ENCODE peak calls at places on chromosome X, in six cellular contexts. U is neural progenitor cell, F is OCI-LY7, Y is GM23248, M is MM.1S, W is HCT116. J is an unnamed sample.

GRCh38 chrX:67544871-67545771 is 1.3 kb downstream of the AR start:
- DNase-seq in U (peak), F (no peak), Y (peak), M (no peak), W (no peak), J (no peak)

GRCh38 chrX:68995780-68996551 is 167.1 kb downstream of the EFNB1 start:
- DNase-seq in U (no peak), F (no peak), Y (no peak), M (no peak), W (no peak), J (no peak)

GRCh38 chrX:56728321-56728720 is 722 bp upstream of the NBDY start:
- DNase-seq in U (no peak), F (peak), Y (peak), M (peak), W (no peak), J (peak)

GRCh38 chrX:71254092-71254941 is at the start of gene ZMYM3:
- DNase-seq in U (peak), F (peak), Y (peak), M (peak), W (peak), J (peak)

GRCh38 chrX:109716431-109717028 is 16.5 kb downstream of the ACSL4 start:
- DNase-seq in U (no peak), F (no peak), Y (peak), M (no peak), W (no peak), J (no peak)

GRCh38 chrX:11665144-11666040 is at the start of gene ARHGAP6:
- DNase-seq in U (peak), F (no peak), Y (peak), M (no peak), W (no peak), J (peak)

GRCh38 chrX:69238153-69238959 is 73.1 kb upstream of the PJA1 start:
- DNase-seq in U (no peak), F (no peak), Y (peak), M (no peak), W (no peak), J (no peak)

GRCh38 chrX:40383360-40383759 is 197.4 kb upstream of the ATP6AP2 start:
- DNase-seq in U (no peak), F (no peak), Y (no peak), M (no peak), W (no peak), J (no peak)

GRCh38 chrX:143994206-143994605 is 110.3 kb downstream of the UBE2NL start:
- DNase-seq in U (no peak), F (no peak), Y (no peak), M (no peak), W (no peak), J (peak)

GRCh38 chrX:71859637-71860036 is 51.0 kb upstream of the NHSL2 start:
- DNase-seq in U (peak), F (peak), Y (peak), M (peak), W (peak), J (peak)

GRCh38 chrX:140967036-140967435 is 35.4 kb upstream of the SPANXB1 start:
- DNase-seq in U (no peak), F (no peak), Y (no peak), M (no peak), W (no peak), J (no peak)

GRCh38 chrX:50045808-50046207 is 123.4 kb downstream of the CLCN5 start:
- DNase-seq in U (no peak), F (no peak), Y (no peak), M (no peak), W (no peak), J (no peak)

GRCh38 chrX:108361316-108361715 is 76.9 kb downstream of the COL4A6 start:
- DNase-seq in U (no peak), F (no peak), Y (no peak), M (no peak), W (no peak), J (no peak)

GRCh38 chrX:68511255-68511654 is 12.4 kb downstream of the YIPF6 start:
- DNase-seq in U (peak), F (peak), Y (peak), M (peak), W (no peak), J (peak)

GRCh38 chrX:28120076-28120475 is 138.8 kb upstream of the DCAF8L1 start:
- DNase-seq in U (no peak), F (no peak), Y (no peak), M (no peak), W (peak), J (peak)

GRCh38 chrX:49103637-49104036 is 19.9 kb downstream of the GPKOW start:
- DNase-seq in U (no peak), F (no peak), Y (no peak), M (no peak), W (no peak), J (no peak)

GRCh38 chrX:155313766-155314165 is 20.6 kb downstream of the CLIC2 start:
- DNase-seq in U (no peak), F (no peak), Y (no peak), M (no peak), W (peak), J (peak)

GRCh38 chrX:133958997-133959688 is 26.3 kb downstream of the GPC3 start:
- DNase-seq in U (no peak), F (no peak), Y (no peak), M (no peak), W (no peak), J (peak)

GRCh38 chrX:38898261-38898660 is 97.0 kb downstream of the MID1IP1 start:
- DNase-seq in U (no peak), F (peak), Y (no peak), M (no peak), W (no peak), J (no peak)

GRCh38 chrX:121562616-121563015 is 515.2 kb downstream of the GLUD2 start:
- DNase-seq in U (no peak), F (no peak), Y (no peak), M (peak), W (no peak), J (no peak)

GRCh38 chrX:4380710-4381109 is 667.3 kb upstream of the PRKX start:
- DNase-seq in U (no peak), F (no peak), Y (no peak), M (no peak), W (no peak), J (no peak)

GRCh38 chrX:40671126-40671525 is 23.8 kb upstream of the CXorf38 start:
- DNase-seq in U (no peak), F (no peak), Y (no peak), M (no peak), W (no peak), J (no peak)

GRCh38 chrX:40299502-40300118 is 201.9 kb upstream of the BCOR start:
- DNase-seq in U (no peak), F (no peak), Y (no peak), M (no peak), W (no peak), J (no peak)

GRCh38 chrX:40189018-40189417 is 91.3 kb upstream of the BCOR start:
- DNase-seq in U (no peak), F (no peak), Y (peak), M (no peak), W (no peak), J (no peak)

GRCh38 chrX:81195712-81196111 is 6.0 kb downstream of the HMGN5 start:
- DNase-seq in U (peak), F (peak), Y (peak), M (peak), W (peak), J (peak)

GRCh38 chrX:112678831-112679230 is 907 bp downstream of the LHFPL1 start:
- DNase-seq in U (no peak), F (no peak), Y (no peak), M (peak), W (no peak), J (no peak)

GRCh38 chrX:72180539-72180938 is 1.0 kb upstream of the PIN4 start:
- DNase-seq in U (no peak), F (peak), Y (no peak), M (no peak), W (no peak), J (no peak)

GRCh38 chrX:119468186-119468929 is at the start of gene SLC25A5:
- DNase-seq in U (peak), F (peak), Y (peak), M (peak), W (no peak), J (peak)

GRCh38 chrX:101550825-101551767 is 749 bp downstream of the ARMCX1 start:
- DNase-seq in U (peak), F (no peak), Y (peak), M (no peak), W (no peak), J (no peak)

GRCh38 chrX:110665636-110666035 is 130.0 kb downstream of the CHRDL1 start:
- DNase-seq in U (peak), F (peak), Y (peak), M (peak), W (no peak), J (peak)

GRCh38 chrX:138986235-138986634 is 274.7 kb upstream of the FGF13 start:
- DNase-seq in U (no peak), F (no peak), Y (peak), M (no peak), W (no peak), J (no peak)

GRCh38 chrX:23631136-23631535 is 36.2 kb upstream of the PRDX4 start:
- DNase-seq in U (no peak), F (no peak), Y (peak), M (no peak), W (no peak), J (no peak)

GRCh38 chrX:3184176-3184930 is 143.1 kb downstream of the ARSF start:
- DNase-seq in U (no peak), F (no peak), Y (peak), M (no peak), W (no peak), J (no peak)

GRCh38 chrX:3403748-3404147 is 57.3 kb upstream of the MXRA5 start:
- DNase-seq in U (no peak), F (no peak), Y (peak), M (no peak), W (no peak), J (no peak)

GRCh38 chrX:16719334-16720084 is at the start of gene SYAP1:
- DNase-seq in U (peak), F (peak), Y (peak), M (peak), W (peak), J (peak)

GRCh38 chrX:100895365-100896075 is 21.4 kb upstream of the NOX1 start:
- DNase-seq in U (peak), F (peak), Y (peak), M (peak), W (peak), J (peak)

GRCh38 chrX:18426004-18426320 is 554 bp downstream of the CDKL5 start:
- DNase-seq in U (no peak), F (no peak), Y (peak), M (no peak), W (no peak), J (no peak)

GRCh38 chrX:35890699-35891098 is 28.8 kb upstream of the CFAP47 start:
- DNase-seq in U (peak), F (peak), Y (peak), M (peak), W (no peak), J (peak)

GRCh38 chrX:148133099-148133725 is 152.1 kb downstream of the FMR1NB start:
- DNase-seq in U (no peak), F (peak), Y (peak), M (peak), W (no peak), J (no peak)

GRCh38 chrX:153970398-153971123 is 1.1 kb downstream of the HCFC1 start:
- DNase-seq in U (peak), F (peak), Y (peak), M (peak), W (no peak), J (peak)
- TF ChIP-seq EZH2phosphoT487 in U (no peak), F (no peak), Y (no peak), M (no peak), W (no peak), J (no peak)

DNA sequence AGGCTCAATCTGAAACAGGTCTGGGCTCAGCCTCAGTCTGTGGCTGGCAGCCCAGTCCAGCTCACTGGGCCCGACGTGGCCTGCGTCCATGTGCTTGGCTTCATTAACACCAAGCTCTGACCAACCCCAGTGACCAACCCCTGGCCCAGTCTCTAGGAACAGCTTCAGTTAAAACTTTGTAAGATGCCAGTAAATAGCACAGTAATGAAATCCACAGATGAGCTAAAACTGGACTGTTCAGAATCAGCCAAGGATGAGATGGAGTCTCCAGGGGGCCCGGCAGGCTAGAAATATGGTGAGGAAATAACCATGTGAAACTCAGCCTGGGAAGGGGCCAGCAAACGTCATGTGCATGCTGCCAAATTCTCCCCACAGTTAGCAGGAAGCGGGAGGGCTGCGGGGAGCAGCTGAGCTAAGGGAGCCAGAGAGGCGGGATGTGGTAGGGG is 37.1 kb upstream of the XPNPEP2 start:
- DNase-seq in U (no peak), F (no peak), Y (peak), M (no peak), W (no peak), J (no peak)
- TF ChIP-seq EZH2phosphoT487 in U (no peak), F (no peak), Y (no peak), M (no peak), W (no peak), J (no peak)

GRCh38 chrX:8484360-8484759 is 19.7 kb downstream of the VCX3B start:
- DNase-seq in U (no peak), F (no peak), Y (no peak), M (no peak), W (no peak), J (no peak)
- TF ChIP-seq EZH2phosphoT487 in U (no peak), F (no peak), Y (no peak), M (no peak), W (no peak), J (no peak)

DNA sequence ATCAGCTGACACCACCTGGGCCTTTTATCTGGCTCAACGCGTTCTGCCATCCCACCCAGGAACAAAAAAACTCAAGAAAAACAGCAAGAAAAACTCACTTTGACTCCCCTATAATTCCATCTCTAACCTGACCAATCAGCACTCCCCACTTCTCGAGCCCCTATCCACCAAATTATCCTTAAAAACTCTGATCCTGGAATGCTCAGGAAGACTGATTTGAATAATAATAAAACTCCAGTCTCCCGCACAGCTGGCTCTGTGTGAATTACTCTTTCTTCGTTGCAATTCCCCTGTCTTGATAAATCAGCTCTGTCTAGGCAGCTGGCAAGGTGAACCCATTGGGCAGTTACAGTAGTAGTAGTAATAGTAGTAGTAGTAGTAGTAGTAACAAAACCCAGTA is 165.7 kb upstream of the CASK start:
- DNase-seq in U (peak), F (no peak), Y (no peak), M (no peak), W (no peak), J (no peak)
- TF ChIP-seq EZH2phosphoT487 in U (no peak), F (no peak), Y (no peak), M (no peak), W (no peak), J (no peak)

GRCh38 chrX:10433296-10433965 is 187.0 kb downstream of the MID1 start:
- DNase-seq in U (no peak), F (no peak), Y (no peak), M (no peak), W (no peak), J (no peak)
- TF ChIP-seq EZH2phosphoT487 in U (no peak), F (no peak), Y (no peak), M (no peak), W (no peak), J (no peak)

DNA sequence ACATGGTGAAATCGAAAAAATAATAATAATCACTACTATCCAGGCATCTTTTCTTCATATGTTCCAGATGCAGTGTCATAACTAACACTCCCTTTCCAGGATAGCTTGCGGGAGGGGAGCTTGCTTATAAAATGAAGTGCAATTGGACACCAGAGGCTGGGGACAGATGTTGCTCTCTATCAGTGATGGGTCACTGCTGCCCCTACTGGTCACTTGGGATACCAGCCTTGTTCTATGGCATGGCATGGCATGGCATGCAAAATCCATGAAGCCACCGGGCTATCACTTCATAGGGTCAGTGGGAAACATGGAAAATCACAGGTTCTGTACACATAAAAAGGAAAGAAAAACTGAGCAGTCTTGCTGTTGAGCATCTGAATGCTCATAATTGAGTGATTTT is 168.1 kb downstream of the GLRA2 start:
- DNase-seq in U (peak), F (peak), Y (peak), M (peak), W (peak), J (peak)
- TF ChIP-seq EZH2phosphoT487 in U (no peak), F (no peak), Y (no peak), M (no peak), W (no peak), J (no peak)

GRCh38 chrX:77901506-77901905 is 2.2 kb downstream of the COX7B start:
- DNase-seq in U (no peak), F (no peak), Y (no peak), M (no peak), W (no peak), J (no peak)

GRCh38 chrX:77893713-77894112 is 1.5 kb downstream of the MAGT1 start:
- DNase-seq in U (no peak), F (no peak), Y (no peak), M (no peak), W (no peak), J (no peak)

GRCh38 chrX:77894921-77895886 is at the start of gene MAGT1:
- DNase-seq in U (peak), F (peak), Y (peak), M (peak), W (peak), J (peak)

GRCh38 chrX:77900688-77901087 is 1.4 kb downstream of the COX7B start:
- DNase-seq in U (no peak), F (no peak), Y (peak), M (no peak), W (no peak), J (no peak)

DNA sequence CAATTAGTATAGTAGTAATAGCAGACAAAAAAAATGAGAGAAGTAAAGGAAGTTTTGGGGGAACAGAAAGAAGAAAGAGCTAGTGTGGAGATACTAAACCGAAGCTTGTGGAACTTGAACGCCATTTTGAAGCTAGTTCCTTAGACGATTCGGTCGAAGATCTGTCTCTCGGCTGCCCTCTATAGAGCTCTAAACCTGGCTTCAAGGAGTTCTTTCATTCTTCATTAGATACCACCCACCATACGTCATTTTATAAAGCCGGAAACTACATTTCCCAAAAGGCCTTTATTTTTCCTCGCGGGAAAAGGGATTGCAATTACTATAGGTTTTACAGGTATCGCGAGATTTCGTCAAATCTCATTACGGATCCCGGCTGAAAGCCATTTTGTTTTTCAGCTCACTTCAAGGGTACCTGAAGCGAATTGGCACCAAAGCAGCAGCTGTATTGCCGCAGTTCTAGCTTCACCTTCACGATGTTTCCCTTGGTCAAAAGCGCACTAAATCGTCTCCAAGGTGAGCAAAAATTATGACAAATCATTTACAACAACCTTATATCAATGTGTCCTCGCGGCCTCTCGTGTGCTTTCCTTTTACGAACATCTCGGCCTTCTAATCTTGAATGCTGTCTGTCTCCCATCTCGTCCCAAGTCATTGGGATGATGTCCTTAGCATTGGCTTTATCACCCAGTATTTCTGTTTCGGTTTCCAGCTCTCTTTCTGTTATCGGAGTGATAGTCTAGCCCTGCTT is at the start of gene COX7B:
- DNase-seq in U (peak), F (peak), Y (peak), M (peak), W (peak), J (peak)
- TF ChIP-seq EZH2phosphoT487 in U (no peak), F (no peak), Y (no peak), M (no peak), W (no peak), J (no peak)

J was measured in PC-3.